ENCODE peak calls at places on chromosome 10, in six cellular contexts. L is right lobe of liver, B is foreskin keratinocyte, S is mammary epithelial cell, J is PC-9, C is esophagus muscularis mucosa. H is an unnamed sample.

GRCh38 chr10:50375051-50375452 is 123.7 kb upstream of the ASAH2 start:
- DNase-seq in J (peak; percentile 98), S (peak; percentile 84), B (peak; percentile 72), L (no peak), C (no peak), H (no peak)

GRCh38 chr10:11424456-11425287 is 186.8 kb downstream of the USP6NL start:
- DNase-seq in C (no peak), L (peak; percentile 71), B (peak; percentile 26), J (no peak), S (peak; percentile 9), H (peak; percentile 64)

GRCh38 chr10:96619803-96620773 is 33.3 kb upstream of the TM9SF3 start:
- DNase-seq in J (no peak), S (peak; percentile 25), B (peak; percentile 39), C (no peak), L (no peak), H (no peak)

GRCh38 chr10:122460891-122461293 is 461 bp upstream of the HTRA1 start:
- DNase-seq in S (no peak), J (no peak), B (no peak), C (no peak), L (no peak), H (no peak)

GRCh38 chr10:110863361-110863760 is 8.4 kb upstream of the PDCD4 start:
- DNase-seq in C (no peak), L (no peak), B (no peak), S (no peak), J (no peak), H (no peak)

GRCh38 chr10:46555713-46556514 is 544 bp downstream of the GPRIN2 start:
- DNase-seq in B (no peak), C (no peak), L (peak; percentile 63), S (no peak), J (peak; percentile 31), H (no peak)

GRCh38 chr10:44978570-44979280 is at the start of gene DEPP1:
- DNase-seq in L (peak; percentile 95), B (peak; percentile 85), C (peak; percentile 98), J (peak; percentile 96), S (peak; percentile 95), H (peak; percentile 82)

GRCh38 chr10:85646312-85646711 is 720.3 kb downstream of the GRID1 start:
- DNase-seq in J (peak; percentile 50), S (peak; percentile 50), B (peak; percentile 70), L (no peak), C (no peak), H (peak; percentile 79)

GRCh38 chr10:32279795-32280194 is 67.2 kb downstream of the EPC1 start:
- DNase-seq in B (no peak), C (no peak), S (no peak), J (no peak), L (no peak), H (no peak)

GRCh38 chr10:30804478-30805055 is 175.0 kb upstream of the LYZL2 start:
- DNase-seq in C (no peak), B (no peak), S (peak; percentile 26), J (no peak), L (no peak), H (no peak)

GRCh38 chr10:125142946-125143345 is 17.4 kb downstream of the CTBP2 start:
- DNase-seq in S (no peak), L (no peak), B (no peak), J (no peak), C (no peak), H (no peak)

GRCh38 chr10:53843691-53844362 is 957.2 kb downstream of the PCDH15 start:
- DNase-seq in C (no peak), L (no peak), S (peak; percentile 76), B (peak; percentile 42), J (no peak), H (no peak)

GRCh38 chr10:30351502-30351901 is 2.4 kb upstream of the MTPAP start:
- DNase-seq in C (no peak), S (no peak), J (no peak), L (no peak), B (no peak), H (no peak)

GRCh38 chr10:125977206-125977605 is 80.8 kb downstream of the FANK1 start:
- DNase-seq in L (no peak), B (no peak), J (no peak), S (no peak), C (no peak), H (no peak)

GRCh38 chr10:33193057-33193866 is 141.2 kb downstream of the NRP1 start:
- DNase-seq in J (peak; percentile 35), C (no peak), L (peak; percentile 84), B (peak; percentile 73), S (peak; percentile 66), H (peak; percentile 70)

GRCh38 chr10:101050206-101051069 is 11.4 kb upstream of the KAZALD1 start:
- DNase-seq in L (peak; percentile 74), C (no peak), S (no peak), J (no peak), B (no peak), H (peak; percentile 70)

GRCh38 chr10:3472705-3473078 is 300.1 kb upstream of the PITRM1 start:
- DNase-seq in B (peak; percentile 65), J (peak; percentile 88), C (no peak), L (no peak), S (peak; percentile 54), H (no peak)

GRCh38 chr10:122435212-122435827 is 19.1 kb upstream of the ARMS2 start:
- DNase-seq in B (no peak), S (no peak), C (no peak), L (no peak), J (peak; percentile 38), H (peak; percentile 48)

DNA sequence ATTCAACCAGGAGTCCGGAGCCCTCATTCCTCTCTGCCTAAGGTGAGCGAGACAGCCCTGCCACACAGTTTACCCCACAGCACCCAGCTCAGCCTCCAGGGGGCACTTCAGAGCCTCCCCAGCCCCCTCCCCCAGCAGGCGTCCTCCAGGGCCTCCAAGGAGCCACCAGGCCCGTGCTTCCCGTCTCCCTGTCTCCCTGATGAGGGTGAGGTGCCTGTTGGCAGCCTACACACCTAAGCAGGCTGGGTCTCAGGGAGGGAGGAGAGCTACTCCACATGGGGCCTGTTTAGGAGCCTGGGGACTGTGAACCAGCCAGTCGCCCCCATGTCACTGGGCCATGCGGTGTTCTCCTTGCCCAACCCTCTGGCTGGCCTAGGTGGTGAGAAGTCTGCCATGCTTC is 28.9 kb upstream of the TRIM8 start:
- DNase-seq in C (no peak), J (no peak), B (no peak), L (peak; percentile 40), S (no peak), H (no peak)
- TF ChIP-seq CTCF in C (no peak), J (peak; percentile 31), B (peak; percentile 53), L (peak; percentile 20), S (peak; percentile 30), H (no peak)

GRCh38 chr10:1022413-1022812 is 3.2 kb downstream of the IDI2 start:
- DNase-seq in C (no peak), B (no peak), J (no peak), S (no peak), L (no peak), H (no peak)
- H3K27ac ChIP-seq in C (no peak overlapping the region), B (no peak overlapping the region), J (no peak overlapping the region), S (no peak overlapping the region), L (no peak overlapping the region), H (no peak overlapping the region)

DNA sequence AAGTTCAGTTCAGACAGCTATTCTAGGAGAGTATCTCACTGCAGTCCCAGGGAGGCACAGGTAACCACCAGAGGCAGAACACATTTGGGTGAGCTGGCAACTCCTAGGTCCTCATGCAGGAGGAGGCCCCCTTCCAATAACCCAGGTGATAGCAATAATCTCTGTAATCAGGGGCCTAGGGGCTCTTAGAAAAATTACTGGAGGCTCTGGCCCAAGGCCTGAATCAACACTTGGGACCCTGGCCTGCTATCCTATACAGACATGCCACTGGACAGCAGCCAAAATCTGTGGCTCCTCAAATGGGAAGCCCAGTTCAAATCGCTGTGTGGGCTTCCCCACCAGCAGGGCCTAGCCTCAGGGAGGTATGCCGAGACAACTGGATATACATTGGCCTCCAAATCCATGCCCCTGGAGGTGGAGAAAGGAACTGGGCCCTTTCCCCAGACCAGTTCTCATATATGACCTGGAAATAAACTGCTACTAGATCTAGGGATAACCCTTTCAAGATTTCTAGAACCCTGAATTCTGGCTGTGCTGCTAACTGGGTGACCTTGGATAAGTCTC is 1.6 kb downstream of the AVPI1 start:
- DNase-seq in C (no peak), S (peak; percentile 58), B (peak; percentile 63), J (peak; percentile 63), L (peak; percentile 66), H (peak; percentile 74)
- TF ChIP-seq CTCF in C (peak; percentile 5), S (peak; percentile 53), B (peak; percentile 45), J (peak; percentile 55), L (peak; percentile 7), H (peak; percentile 60)

DNA sequence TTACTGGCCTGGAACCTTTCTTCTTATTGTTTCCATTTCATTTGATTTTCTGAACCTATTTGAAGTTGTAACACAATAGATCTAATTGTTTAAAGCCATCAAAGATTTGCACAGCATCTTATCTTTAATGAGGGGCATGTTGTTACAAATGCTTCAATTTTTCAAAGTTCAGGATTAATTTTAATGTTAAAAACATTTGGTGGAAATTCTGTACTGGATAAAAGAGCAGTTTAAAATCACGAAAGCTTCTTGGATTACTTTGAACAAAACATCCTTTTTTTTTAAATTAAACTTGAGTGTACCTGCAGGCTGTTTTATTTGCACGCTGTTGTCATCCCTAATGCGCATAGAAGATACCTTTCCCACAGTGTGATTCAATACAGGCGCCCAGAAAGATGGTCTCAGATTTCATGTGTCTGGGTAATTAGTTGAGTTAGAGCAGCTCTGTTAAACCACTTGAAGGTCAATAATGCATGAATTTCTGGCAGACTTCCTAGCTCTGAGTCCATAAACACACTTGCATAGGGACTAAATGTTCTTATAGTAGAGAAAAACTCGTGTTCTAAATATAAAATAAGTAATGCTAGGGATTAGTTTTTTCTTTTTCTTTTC is 29.3 kb upstream of the DDX50 start:
- DNase-seq in J (peak; percentile 80), L (no peak), S (no peak), C (no peak), B (no peak), H (no peak)
- H3K27ac ChIP-seq in J (no peak overlapping the region), L (no peak overlapping the region), S (no peak overlapping the region), C (peak overlapping the region; percentile 69), B (no peak overlapping the region), H (no peak overlapping the region)